ENCODE peak calls at places on chromosomes 2 and 18, in ten cellular contexts. P, X, C, R, Q, U, E, Y, D and J are unnamed samples.

GRCh38 chr2:69943841-69944604 is 17.4 kb downstream of the ASPRV1 start:
- DNase-seq in P (no peak), X (no peak), C (no peak), R (peak; percentile 53), Q (no peak), U (no peak), E (no peak), Y (no peak), D (no peak), J (no peak)

GRCh38 chr18:58015045-58015444 is 29.0 kb upstream of the NEDD4L start:
- DNase-seq in P (no peak), X (no peak), C (no peak), R (peak; percentile 42), Q (no peak), U (peak; percentile 4), E (no peak), Y (no peak), D (no peak), J (no peak)

GRCh38 chr2:20327370-20327769 is 23.3 kb downstream of the PUM2 start:
- DNase-seq in P (no peak), X (no peak), C (no peak), R (no peak), Q (no peak), U (no peak), E (no peak), Y (no peak), D (no peak), J (no peak)

GRCh38 chr2:45169339-45170190 is 160.3 kb upstream of the SIX2 start:
- DNase-seq in P (no peak), X (no peak), C (peak; percentile 92), R (peak; percentile 65), Q (no peak), U (no peak), E (no peak), Y (peak; percentile 59), D (no peak), J (no peak)

GRCh38 chr2:12284487-12284886 is 432.2 kb upstream of the TRIB2 start:
- DNase-seq in P (no peak), X (no peak), C (no peak), R (peak; percentile 70), Q (no peak), U (no peak), E (no peak), Y (peak; percentile 13), D (no peak), J (peak; percentile 89)

GRCh38 chr2:64668542-64668941 is 14.8 kb upstream of the SERTAD2 start:
- DNase-seq in P (no peak), X (no peak), C (no peak), R (no peak), Q (no peak), U (no peak), E (no peak), Y (no peak), D (no peak), J (no peak)

GRCh38 chr18:59837586-59837985 is 62.2 kb upstream of the PMAIP1 start:
- DNase-seq in P (peak; percentile 21), X (peak; percentile 41), C (peak; percentile 45), R (peak; percentile 73), Q (peak; percentile 80), U (peak; percentile 32), E (peak; percentile 80), Y (peak; percentile 81), D (no peak), J (peak; percentile 72)

GRCh38 chr2:61510674-61511671 is 27.2 kb downstream of the XPO1 start:
- DNase-seq in P (no peak), X (no peak), C (no peak), R (no peak), Q (no peak), U (no peak), E (no peak), Y (no peak), D (no peak), J (no peak)

GRCh38 chr2:46776687-46777327 is 138.8 kb downstream of the MCFD2 start:
- DNase-seq in P (no peak), X (peak; percentile 50), C (no peak), R (peak; percentile 76), Q (no peak), U (peak; percentile 30), E (peak; percentile 64), Y (peak; percentile 76), D (no peak), J (peak; percentile 84)